ENCODE peak calls at places on chromosomes 1 and 21, in six cellular contexts. Y, T, E, L, P and A are unnamed samples. For H3K36me3, the result is how much of the 10 kb centered on the place peaks cover.

GRCh38 chr1:241639040-241639652 is 1.0 kb downstream of the CHML start:
- DNase-seq in Y (peak), T (no peak), E (peak), L (peak), P (no peak), A (no peak)

GRCh38 chr21:32083175-32083574 is 195.7 kb downstream of the MIS18A start:
- DNase-seq in Y (no peak), T (no peak), E (no peak), L (no peak), P (no peak), A (no peak)

GRCh38 chr1:226366290-226366689 is 41.6 kb downstream of the PARP1 start:
- DNase-seq in Y (no peak), T (no peak), E (no peak), L (no peak), P (no peak), A (no peak)

GRCh38 chr1:36825226-36825625 is 209.1 kb downstream of the GRIK3 start:
- DNase-seq in Y (no peak), T (no peak), E (no peak), L (no peak), P (no peak), A (no peak)

GRCh38 chr1:236122176-236122575 is 20.2 kb upstream of the GPR137B start:
- DNase-seq in Y (no peak), T (no peak), E (no peak), L (no peak), P (no peak), A (peak)

GRCh38 chr1:23167353-23168078 is 1.1 kb downstream of the LUZP1 start:
- DNase-seq in Y (peak), T (peak), E (no peak), L (no peak), P (peak), A (peak)

GRCh38 chr1:9037476-9038337 is 11.5 kb upstream of the SLC2A7 start:
- DNase-seq in Y (no peak), T (no peak), E (no peak), L (no peak), P (no peak), A (peak)

GRCh38 chr1:10398278-10398733 is 558 bp upstream of the PGD start:
- DNase-seq in Y (no peak), T (no peak), E (peak), L (peak), P (no peak), A (no peak)

GRCh38 chr1:209751627-209752231 is 4.1 kb upstream of the TRAF3IP3 start:
- DNase-seq in Y (no peak), T (no peak), E (peak), L (no peak), P (no peak), A (peak)

GRCh38 chr1:227766015-227766634 is 30.9 kb downstream of the SNAP47 start:
- DNase-seq in Y (peak), T (peak), E (no peak), L (no peak), P (no peak), A (no peak)

GRCh38 chr1:7300893-7301292 is 470.2 kb upstream of the VAMP3 start:
- DNase-seq in Y (peak), T (no peak), E (no peak), L (peak), P (no peak), A (no peak)

GRCh38 chr1:234322979-234323378 is 50.3 kb upstream of the COA6 start:
- DNase-seq in Y (peak), T (peak), E (peak), L (peak), P (no peak), A (peak)

GRCh38 chr1:22323141-22323845 is 128.4 kb upstream of the ZBTB40 start:
- DNase-seq in Y (no peak), T (no peak), E (no peak), L (no peak), P (no peak), A (no peak)

GRCh38 chr1:96116707-96117106 is 604.9 kb upstream of the PTBP2 start:
- DNase-seq in Y (no peak), T (no peak), E (no peak), L (no peak), P (no peak), A (no peak)

GRCh38 chr1:185402930-185403329 is 85.9 kb upstream of the IVNS1ABP start:
- DNase-seq in Y (no peak), T (peak), E (no peak), L (no peak), P (no peak), A (no peak)

GRCh38 chr1:39825432-39825941 is 36.8 kb upstream of the BMP8B start:
- DNase-seq in Y (no peak), T (no peak), E (peak), L (no peak), P (no peak), A (peak)

GRCh38 chr1:158203693-158204457 is 23.2 kb downstream of the CD1D start:
- DNase-seq in Y (peak), T (peak), E (peak), L (peak), P (no peak), A (no peak)
- H3K4me3 ChIP-seq in Y (no peak), T (no peak), E (no peak), L (no peak), P (no peak), A (no peak)

GRCh38 chr1:33327587-33328325 is 6.9 kb upstream of the A3GALT2 start:
- DNase-seq in Y (peak), T (peak), E (no peak), L (no peak), P (peak), A (no peak)
- H3K36me3 ChIP-seq in Y (half or more), T (half or more), E (under half), L (under half), P (half or more), A (under half)

GRCh38 chr1:50971748-50972305 is 1.8 kb downstream of the CDKN2C start:
- DNase-seq in Y (no peak), T (no peak), E (no peak), L (no peak), P (no peak), A (peak)
- H3K4me3 ChIP-seq in Y (peak), T (no peak), E (no peak), L (peak), P (peak), A (peak)

GRCh38 chr21:45525153-45525909 is 16.9 kb downstream of the SLC19A1 start:
- DNase-seq in Y (no peak), T (peak), E (no peak), L (no peak), P (peak), A (no peak)

GRCh38 chr21:45524756-45525152 is 17.5 kb downstream of the SLC19A1 start:
- DNase-seq in Y (no peak), T (no peak), E (no peak), L (no peak), P (no peak), A (no peak)

GRCh38 chr21:45522986-45523385 is 19.3 kb downstream of the SLC19A1 start:
- DNase-seq in Y (no peak), T (no peak), E (no peak), L (no peak), P (no peak), A (no peak)

GRCh38 chr21:45522381-45522780 is 19.9 kb downstream of the SLC19A1 start:
- DNase-seq in Y (no peak), T (no peak), E (no peak), L (no peak), P (no peak), A (no peak)

DNA sequence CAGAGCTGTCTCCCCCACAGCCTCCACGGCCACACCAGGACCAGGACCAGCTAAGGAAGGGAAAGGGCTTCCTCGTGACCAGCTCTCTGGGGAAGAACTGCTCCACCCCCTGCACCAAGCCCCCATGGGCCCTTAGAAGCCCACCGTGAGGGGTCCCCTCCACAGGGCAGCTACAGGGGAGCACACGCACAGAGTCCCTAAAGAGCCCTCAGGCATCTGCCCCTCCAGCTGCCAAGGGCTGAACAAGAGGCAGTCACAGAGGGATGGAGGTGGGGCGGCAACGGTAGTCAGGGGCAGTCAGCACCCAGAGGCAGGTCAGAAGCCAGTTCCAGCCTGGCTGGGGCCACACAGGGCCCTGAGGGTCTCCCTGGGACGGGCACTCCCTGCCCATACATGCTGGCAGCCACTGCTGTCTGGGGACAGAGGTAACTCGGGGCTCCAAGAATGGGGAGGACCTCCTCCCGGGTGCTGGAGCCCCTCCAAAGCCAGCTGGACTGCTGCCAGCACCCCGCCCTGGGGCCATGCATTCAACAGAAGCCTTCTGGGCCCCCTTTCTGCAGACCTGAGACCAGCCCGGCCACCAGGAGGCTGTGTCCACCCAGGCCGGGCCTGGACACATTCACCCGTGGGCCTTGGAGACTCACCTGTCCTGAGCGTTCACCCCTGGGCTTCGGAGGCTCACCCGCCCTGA is 18.7 kb downstream of the SLC19A1 start:
- DNase-seq in Y (no peak), T (no peak), E (no peak), L (no peak), P (peak), A (no peak)
- H3K36me3 ChIP-seq in Y (under half), T (under half), E (under half), L (under half), P (under half), A (under half)

GRCh38 chr1:154955718-154956513 is at the start of gene PBXIP1:
- DNase-seq in Y (peak), T (peak), E (peak), L (peak), P (peak), A (peak)

GRCh38 chr1:154956557-154956956 is 658 bp upstream of the PBXIP1 start:
- DNase-seq in Y (peak), T (no peak), E (no peak), L (no peak), P (peak), A (no peak)

GRCh38 chr1:154955039-154955717 is 721 bp downstream of the PBXIP1 start:
- DNase-seq in Y (peak), T (peak), E (peak), L (peak), P (no peak), A (peak)

GRCh38 chr1:154958681-154959447 is 2.7 kb downstream of the PYGO2 start:
- DNase-seq in Y (no peak), T (no peak), E (no peak), L (no peak), P (no peak), A (no peak)

GRCh38 chr1:154957258-154957657 is 1.4 kb upstream of the PBXIP1 start:
- DNase-seq in Y (no peak), T (no peak), E (no peak), L (no peak), P (no peak), A (no peak)
- H3K4me3 ChIP-seq in Y (no peak), T (no peak), E (no peak), L (no peak), P (no peak), A (no peak)